ENCODE peak calls at places on chromosomes 1 and 21, in nine cellular contexts. S is sigmoid colon, F is tibial nerve, J is ovary, R is GM12878, O is A549, L is upper lobe of left lung, N is stomach, K is suprapubic skin. Z is an unnamed sample.

GRCh38 chr1:109807822-109808680 is 44.3 kb upstream of the EPS8L3 start:
- DNase-seq in R (no peak), F (no peak), J (no peak), N (no peak), K (no peak), O (peak), L (no peak), S (no peak), Z (no peak)

GRCh38 chr1:237959838-237960237 is 69.1 kb upstream of the ZP4 start:
- DNase-seq in R (no peak), O (no peak), S (no peak), L (no peak), J (no peak), K (no peak), F (no peak), N (no peak), Z (no peak)

GRCh38 chr1:87044840-87045239 is 130.4 kb downstream of the HS2ST1 start:
- DNase-seq in L (no peak), K (no peak), R (no peak), O (no peak), N (no peak), S (no peak), F (no peak), J (no peak), Z (no peak)

GRCh38 chr1:228194921-228195812 is 12.7 kb upstream of the OBSCN start:
- DNase-seq in N (no peak), S (no peak), J (no peak), O (no peak), L (no peak), R (no peak), F (no peak), K (peak), Z (no peak)

GRCh38 chr1:163538682-163539081 is 216.9 kb downstream of the NUF2 start:
- DNase-seq in L (no peak), J (no peak), S (no peak), O (no peak), F (no peak), K (no peak), R (no peak), N (no peak), Z (no peak)

GRCh38 chr1:18480315-18481189 is at the start of gene KLHDC7A:
- DNase-seq in J (no peak), K (peak), S (peak), O (peak), F (no peak), R (no peak), N (peak), L (peak), Z (peak)

GRCh38 chr1:93969371-93969770 is 60.1 kb upstream of the GCLM start:
- DNase-seq in O (no peak), L (no peak), K (no peak), R (no peak), J (no peak), S (no peak), F (no peak), N (no peak), Z (no peak)

GRCh38 chr1:205774277-205775014 is 836 bp downstream of the RAB29 start:
- DNase-seq in N (no peak), R (peak), S (no peak), O (no peak), L (no peak), J (no peak), K (no peak), F (no peak), Z (peak)

GRCh38 chr1:63836374-63836773 is 62.6 kb downstream of the ROR1 start:
- DNase-seq in L (no peak), O (no peak), S (no peak), N (no peak), F (no peak), J (no peak), K (no peak), R (no peak), Z (no peak)

GRCh38 chr1:57485643-57486042 is 61.8 kb upstream of the DAB1 start:
- DNase-seq in L (no peak), R (no peak), O (no peak), F (no peak), J (no peak), N (no peak), S (no peak), K (no peak), Z (no peak)

GRCh38 chr21:31872072-31872451 is 758 bp upstream of the HUNK start:
- DNase-seq in K (no peak), J (no peak), S (no peak), N (no peak), L (no peak), F (no peak), R (no peak), O (no peak), Z (no peak)

GRCh38 chr1:11807087-11807486 is 1.1 kb downstream of the CLCN6 start:
- DNase-seq in N (no peak), F (no peak), K (no peak), J (peak), R (no peak), L (no peak), S (peak), O (no peak), Z (no peak)

GRCh38 chr21:16071082-16071481 is 341.3 kb downstream of the USP25 start:
- DNase-seq in O (no peak), F (no peak), N (no peak), R (no peak), S (peak), K (no peak), L (peak), J (peak), Z (no peak)

GRCh38 chr1:203325004-203325417 is 19.7 kb downstream of the BTG2 start:
- DNase-seq in K (no peak), N (no peak), J (no peak), S (no peak), L (no peak), F (no peak), R (peak), O (no peak), Z (peak)

GRCh38 chr1:29519733-29520132 is 283.4 kb downstream of the PTPRU start:
- DNase-seq in O (no peak), J (peak), F (no peak), N (peak), L (no peak), K (peak), S (peak), R (no peak), Z (no peak)

GRCh38 chr1:224054611-224055010 is 59.3 kb upstream of the FBXO28 start:
- DNase-seq in K (no peak), O (no peak), S (no peak), N (no peak), L (no peak), J (no peak), R (no peak), F (no peak), Z (no peak)

GRCh38 chr1:95282496-95282850 is 48.5 kb downstream of the RWDD3 start:
- DNase-seq in K (no peak), L (no peak), J (no peak), O (no peak), R (no peak), F (no peak), S (no peak), N (no peak), Z (no peak)

GRCh38 chr1:95287825-95288224 is 53.8 kb downstream of the RWDD3 start:
- DNase-seq in R (no peak), N (no peak), S (no peak), F (no peak), O (no peak), K (no peak), L (no peak), J (no peak), Z (no peak)

GRCh38 chr1:95284420-95284819 is 50.4 kb downstream of the RWDD3 start:
- DNase-seq in K (no peak), N (no peak), J (no peak), F (no peak), S (no peak), L (no peak), R (no peak), O (no peak), Z (no peak)

GRCh38 chr1:95286479-95286878 is 52.5 kb downstream of the RWDD3 start:
- DNase-seq in N (peak), F (no peak), L (no peak), O (no peak), R (no peak), S (no peak), K (no peak), J (no peak), Z (no peak)

GRCh38 chr1:95287078-95287477 is 53.1 kb downstream of the RWDD3 start:
- DNase-seq in L (no peak), K (no peak), R (no peak), O (peak), S (no peak), F (no peak), J (no peak), N (no peak), Z (no peak)
- TF ChIP-seq CTCF in L (no peak), K (no peak), R (no peak), O (peak), S (no peak), F (no peak), J (no peak), N (no peak), Z (no peak)

DNA sequence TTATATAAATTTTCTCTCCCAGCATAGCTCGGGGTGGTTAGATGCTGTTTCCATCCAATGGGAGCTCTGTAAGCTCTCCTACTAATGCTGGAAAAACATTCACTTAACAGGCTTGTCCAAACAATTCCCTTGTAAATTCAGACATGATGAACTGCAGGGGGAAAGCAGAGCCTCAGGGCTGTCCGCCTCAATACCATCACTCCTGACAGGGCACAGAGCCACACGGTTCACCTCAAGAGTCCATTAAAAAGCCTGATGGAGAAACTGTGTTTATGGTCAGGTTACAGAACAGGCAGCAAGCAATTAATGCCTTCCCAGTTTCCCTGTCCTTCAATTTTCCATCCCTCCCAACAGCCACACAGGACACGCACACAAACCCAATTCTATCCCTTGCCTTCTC is 171.0 kb downstream of the BRINP2 start:
- DNase-seq in R (no peak), O (no peak), J (no peak), L (no peak), F (no peak), K (no peak), N (no peak), S (peak), Z (no peak)
- TF ChIP-seq EP300 in R (no peak), O (no peak), J (no peak), L (no peak), F (no peak), K (no peak), N (no peak), S (peak), Z (no peak)

GRCh38 chr1:119781434-119782210 is 12.9 kb upstream of the HMGCS2 start:
- DNase-seq in N (no peak), K (no peak), R (no peak), S (no peak), O (no peak), F (no peak), L (no peak), J (no peak), Z (no peak)
- TF ChIP-seq CTCF in N (no peak), K (no peak), R (no peak), S (no peak), O (no peak), F (no peak), L (no peak), J (no peak), Z (no peak)

GRCh38 chr1:164784960-164785359 is 226.0 kb downstream of the PBX1 start:
- DNase-seq in J (no peak), N (no peak), R (no peak), L (no peak), F (no peak), S (no peak), K (no peak), O (no peak), Z (no peak)

GRCh38 chr1:164783778-164784555 is 225.0 kb downstream of the PBX1 start:
- DNase-seq in F (no peak), S (no peak), K (no peak), L (peak), R (no peak), O (no peak), J (no peak), N (no peak), Z (no peak)

GRCh38 chr1:164787834-164788231 is 228.8 kb downstream of the PBX1 start:
- DNase-seq in S (no peak), L (no peak), K (no peak), F (no peak), R (no peak), J (no peak), N (no peak), O (no peak), Z (no peak)

GRCh38 chr1:164786980-164787833 is 228.2 kb downstream of the PBX1 start:
- DNase-seq in J (peak), R (no peak), L (no peak), K (peak), O (peak), F (peak), N (peak), S (peak), Z (peak)

GRCh38 chr1:164785841-164786534 is 227.0 kb downstream of the PBX1 start:
- DNase-seq in F (no peak), N (no peak), S (no peak), K (no peak), R (no peak), J (no peak), O (no peak), L (no peak), Z (no peak)
- TF ChIP-seq EP300 in F (no peak), N (no peak), S (no peak), K (no peak), R (no peak), J (no peak), O (no peak), L (no peak), Z (no peak)

GRCh38 chr21:45317401-45318145 is 29.9 kb upstream of the POFUT2 start:
- DNase-seq in N (no peak), F (no peak), O (peak), S (peak), K (peak), R (no peak), L (peak), J (peak), Z (no peak)
- TF ChIP-seq CTCF in N (no peak), F (no peak), O (no peak), S (no peak), K (no peak), R (no peak), L (no peak), J (no peak), Z (no peak)

Z was measured in transverse colon.